ENCODE peak calls at places on chromosomes 11 and 22, in seven cellular contexts. F is BE2C, O is PC-9, K is psoas muscle, X is fibroblast of lung, U is IMR-90, C is body of pancreas. R is an unnamed sample. For H3K27me3, the result is how much of the 10 kb centered on the place peaks cover.

GRCh38 chr11:10533323-10533722 is 7.7 kb downstream of the RNF141 start:
- DNase-seq in U (no peak), X (no peak), K (no peak), O (no peak), C (no peak), F (no peak), R (no peak)

GRCh38 chr22:40345801-40346177 is 511 bp upstream of the ADSL start:
- DNase-seq in X (no peak), C (peak), K (no peak), U (no peak), F (peak), O (no peak), R (peak)

GRCh38 chr22:44736581-44737413 is 15.6 kb upstream of the ARHGAP8 start:
- DNase-seq in X (no peak), O (peak), C (no peak), K (no peak), F (no peak), U (peak), R (no peak)

GRCh38 chr22:50703726-50704509 is 31.3 kb downstream of the SHANK3 start:
- DNase-seq in F (peak), K (no peak), O (no peak), X (no peak), C (no peak), U (no peak), R (no peak)

GRCh38 chr22:41913842-41914534 is 886 bp downstream of the SHISA8 start:
- DNase-seq in O (no peak), F (no peak), U (no peak), C (no peak), K (no peak), X (no peak), R (no peak)

GRCh38 chr22:29626497-29627195 is 23.2 kb downstream of the NF2 start:
- DNase-seq in U (peak), F (no peak), X (peak), C (no peak), O (peak), K (no peak), R (no peak)

GRCh38 chr11:72239296-72239848 is 4.6 kb downstream of the PHOX2A start:
- DNase-seq in X (peak), U (peak), C (no peak), O (no peak), F (peak), K (peak), R (peak)

GRCh38 chr22:45454260-45454659 is 40.8 kb downstream of the RIBC2 start:
- DNase-seq in C (no peak), K (no peak), U (peak), O (no peak), F (no peak), X (peak), R (no peak)

GRCh38 chr11:63867511-63867910 is 28.6 kb downstream of the MARK2 start:
- DNase-seq in F (no peak), O (no peak), C (no peak), X (no peak), K (no peak), U (no peak), R (no peak)

GRCh38 chr11:19281041-19281440 is 40.3 kb upstream of the E2F8 start:
- DNase-seq in O (no peak), U (no peak), X (peak), F (no peak), C (no peak), K (no peak), R (no peak)

GRCh38 chr22:27443315-27443714 is 358.2 kb downstream of the MN1 start:
- DNase-seq in U (no peak), F (no peak), K (no peak), X (no peak), C (no peak), O (peak), R (no peak)

GRCh38 chr22:38313384-38313955 is 3.8 kb downstream of the CSNK1E start:
- DNase-seq in F (no peak), K (peak), C (peak), U (peak), X (peak), O (no peak), R (peak)

GRCh38 chr11:3866206-3866605 is 10.7 kb downstream of the STIM1 start:
- DNase-seq in K (peak), F (no peak), O (no peak), U (no peak), C (no peak), X (no peak), R (no peak)

GRCh38 chr22:22089459-22090308 is 107.1 kb upstream of the TOP3B start:
- DNase-seq in C (no peak), U (no peak), K (no peak), F (no peak), X (no peak), O (no peak), R (no peak)

GRCh38 chr22:22088658-22089458 is 106.3 kb upstream of the TOP3B start:
- DNase-seq in O (no peak), X (no peak), C (no peak), F (no peak), K (no peak), U (no peak), R (no peak)

GRCh38 chr22:22085702-22086500 is 103.3 kb upstream of the TOP3B start:
- DNase-seq in F (no peak), C (no peak), U (peak), X (no peak), K (no peak), O (no peak), R (no peak)

GRCh38 chr22:22086501-22087158 is 104.0 kb upstream of the TOP3B start:
- DNase-seq in F (no peak), U (peak), O (no peak), X (no peak), K (no peak), C (no peak), R (no peak)

GRCh38 chr22:22087854-22088657 is 105.5 kb upstream of the TOP3B start:
- DNase-seq in U (no peak), X (no peak), C (no peak), F (no peak), O (no peak), K (no peak), R (no peak)
- H3K27me3 ChIP-seq in U (under half), X (under half), C (under half), F (under half), O (under half), K (under half), R (under half)

DNA sequence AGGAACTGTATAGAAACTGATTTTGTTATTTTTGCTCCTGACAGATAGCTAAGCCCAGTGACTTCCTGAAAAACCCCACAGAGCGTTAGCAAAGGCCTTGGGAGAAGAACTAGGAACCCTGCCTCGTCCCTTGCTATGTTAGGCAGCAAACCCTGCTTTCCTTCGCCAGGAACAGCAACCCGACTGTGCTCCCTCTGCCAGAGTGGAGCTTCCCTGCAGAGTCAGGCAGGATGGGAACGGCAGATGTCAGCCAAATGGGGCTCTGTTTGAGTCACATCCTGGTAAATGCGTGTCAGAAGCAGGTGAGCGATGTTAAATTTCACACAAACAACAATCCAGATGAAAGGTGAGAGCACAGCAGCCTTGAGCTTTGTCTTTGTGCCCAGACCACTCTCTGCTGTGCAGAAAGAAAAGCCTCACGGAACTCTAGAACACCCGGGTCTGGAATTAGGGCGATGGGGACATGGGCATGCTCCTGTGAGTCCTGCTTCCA is 186.6 kb downstream of the ADAMTS15 start:
- DNase-seq in F (no peak), O (peak), C (no peak), K (peak), U (peak), X (peak), R (no peak)
- H3K27me3 ChIP-seq in F (under half), O (under half), C (under half), K (under half), U (under half), X (under half), R (under half)

GRCh38 chr11:20459865-20460264 is 72.3 kb downstream of the PRMT3 start:
- DNase-seq in F (no peak), K (no peak), C (no peak), U (no peak), O (no peak), X (no peak), R (no peak)
- H3K27me3 ChIP-seq in F (under half), K (under half), C (under half), U (under half), O (under half), X (under half), R (under half)

GRCh38 chr22:47277511-47277910 is 515.1 kb downstream of the TBC1D22A start:
- DNase-seq in K (no peak), X (no peak), U (no peak), O (no peak), C (no peak), F (no peak), R (no peak)
- H3K27me3 ChIP-seq in K (under half), X (under half), U (under half), O (half or more), C (under half), F (under half), R (under half)

DNA sequence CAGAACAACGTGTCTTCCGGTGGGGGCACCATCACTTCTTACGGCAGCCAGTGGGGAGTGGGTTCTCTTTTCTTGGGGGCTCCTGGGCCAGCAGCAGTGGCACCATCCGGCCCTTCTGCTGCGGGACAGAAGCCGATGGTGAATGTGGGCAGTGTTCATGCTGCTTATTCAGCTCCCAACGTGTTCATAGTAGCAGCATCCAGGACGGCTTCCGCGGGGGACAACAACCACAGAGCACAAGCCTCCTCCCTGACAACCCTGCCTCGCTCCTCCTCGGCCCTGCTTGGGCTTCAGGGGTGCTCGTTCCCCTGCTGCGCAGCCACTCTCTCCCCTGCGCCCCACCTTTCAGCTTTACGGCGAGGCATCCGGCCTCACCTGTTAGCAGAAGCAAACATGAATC is 191.7 kb upstream of the NECTIN1 start:
- DNase-seq in K (no peak), O (no peak), X (no peak), F (no peak), C (no peak), U (no peak), R (no peak)
- H3K27me3 ChIP-seq in K (under half), O (half or more), X (under half), F (under half), C (under half), U (under half), R (under half)

DNA sequence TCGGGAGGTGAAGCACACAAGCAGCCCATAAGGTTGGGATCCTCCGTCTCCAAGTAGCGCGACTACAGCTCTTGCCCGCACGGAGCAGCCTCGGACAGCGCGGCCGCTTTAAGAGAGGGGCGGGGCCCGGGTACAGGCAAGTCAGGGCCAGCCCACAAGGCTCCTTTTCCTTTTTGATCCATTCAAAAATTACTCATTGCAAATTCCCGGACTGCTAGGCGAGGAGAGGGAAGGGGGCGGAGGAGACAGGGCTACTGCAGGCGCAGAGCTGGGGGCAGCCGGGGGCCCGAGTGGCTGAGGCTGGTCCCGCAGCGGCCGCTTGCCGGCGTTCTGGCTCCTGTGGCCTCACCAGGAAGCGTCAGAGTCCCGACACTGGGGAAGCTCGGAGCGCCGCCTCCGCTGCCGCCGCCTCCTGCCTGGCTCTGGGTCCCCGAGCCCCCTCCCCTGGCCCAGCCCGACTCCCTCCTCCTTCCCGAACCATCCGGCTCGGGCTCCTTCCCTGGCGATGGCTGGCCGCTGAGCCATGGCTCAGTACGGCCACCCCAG is at the start of gene UBASH3B:
- DNase-seq in O (peak), F (peak), K (peak), X (peak), U (peak), C (peak), R (peak)
- H3K27me3 ChIP-seq in O (under half), F (under half), K (under half), X (under half), U (under half), C (under half), R (under half)

GRCh38 chr11:128213461-128213860 is 373.9 kb downstream of the ETS1 start:
- DNase-seq in O (no peak), F (no peak), C (no peak), U (no peak), X (no peak), K (no peak), R (no peak)
- H3K27me3 ChIP-seq in O (under half), F (under half), C (under half), U (under half), X (under half), K (under half), R (under half)

DNA sequence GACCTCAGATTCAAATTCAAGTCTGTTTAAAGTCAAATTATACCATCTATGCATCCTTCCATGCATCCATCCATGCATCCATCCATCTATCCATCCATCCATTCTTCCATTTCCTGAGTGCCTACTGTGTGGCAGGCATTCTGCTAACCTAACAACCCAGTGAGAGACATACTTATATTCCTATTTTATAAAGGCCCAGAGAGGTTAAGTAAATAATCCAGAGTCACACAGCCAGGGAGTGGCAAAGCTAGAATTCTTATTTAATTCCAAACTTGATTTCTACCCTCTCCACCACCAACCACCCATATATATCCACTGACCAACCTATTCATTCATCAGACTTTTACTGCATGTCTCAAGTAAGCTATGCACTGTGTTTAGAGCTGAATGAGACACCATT is 53.8 kb downstream of the LRRC74B start:
- DNase-seq in O (no peak), F (no peak), X (no peak), K (no peak), U (no peak), C (no peak), R (no peak)
- H3K27me3 ChIP-seq in O (under half), F (under half), X (under half), K (under half), U (under half), C (under half), R (under half)

GRCh38 chr11:69123593-69124545 is 31.9 kb upstream of the SMIM38 start:
- DNase-seq in K (no peak), O (no peak), U (no peak), C (no peak), X (no peak), F (no peak), R (no peak)

GRCh38 chr11:69121021-69121420 is 34.7 kb upstream of the SMIM38 start:
- DNase-seq in F (no peak), X (no peak), K (no peak), O (no peak), C (no peak), U (no peak), R (no peak)

GRCh38 chr11:69121621-69122336 is 34.0 kb upstream of the SMIM38 start:
- DNase-seq in U (no peak), K (no peak), O (no peak), X (no peak), F (no peak), C (no peak), R (no peak)

GRCh38 chr11:69122337-69122641 is 33.4 kb upstream of the SMIM38 start:
- DNase-seq in X (no peak), K (no peak), C (no peak), O (peak), U (no peak), F (no peak), R (no peak)

DNA sequence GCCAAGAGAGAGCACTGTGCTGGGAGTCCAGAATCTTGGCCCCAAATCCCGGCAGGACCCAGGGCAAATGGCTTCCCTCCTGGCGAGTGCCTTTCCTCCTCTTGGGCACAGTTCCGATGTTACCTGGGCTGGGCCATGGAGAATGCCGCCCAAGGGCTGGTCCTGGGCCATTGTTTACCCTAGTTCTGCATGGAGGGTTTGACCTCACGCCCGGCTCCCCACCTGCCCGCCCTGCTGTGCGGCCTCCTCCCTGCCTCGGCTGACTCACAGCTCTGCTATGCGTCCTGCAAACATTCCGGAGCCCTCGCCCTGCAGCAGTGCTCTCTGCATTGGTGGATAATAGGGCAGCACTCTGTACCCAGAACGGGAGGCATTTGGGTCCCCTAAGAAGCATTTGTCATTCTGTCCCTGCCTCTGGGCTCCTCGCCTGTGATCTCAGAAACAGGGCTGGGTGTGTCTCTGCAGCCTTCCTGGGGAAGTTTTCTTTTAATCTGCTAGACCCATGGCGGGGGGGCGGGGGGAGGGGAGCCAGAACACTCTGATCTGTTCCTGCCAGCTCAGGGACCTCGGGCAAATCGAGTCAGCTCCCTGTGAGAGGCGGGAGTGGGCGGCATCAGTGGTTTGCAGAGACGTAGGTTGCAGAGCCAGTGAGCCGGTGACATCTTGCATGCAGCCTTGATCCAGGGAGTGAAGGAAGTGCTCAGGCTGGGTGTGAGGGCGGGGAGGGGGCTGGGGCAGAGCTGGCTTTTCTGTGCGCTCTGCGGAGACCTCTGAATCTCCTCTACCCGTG is 32.9 kb upstream of the SMIM38 start:
- DNase-seq in U (peak), O (peak), K (peak), X (peak), F (no peak), C (peak), R (peak)
- H3K27me3 ChIP-seq in U (under half), O (under half), K (under half), X (under half), F (under half), C (under half), R (under half)

GRCh38 chr11:36343436-36343835 is 47.3 kb downstream of the PRR5L start:
- DNase-seq in F (no peak), O (no peak), C (no peak), U (no peak), X (no peak), K (no peak), R (no peak)
- H3K27me3 ChIP-seq in F (under half), O (under half), C (under half), U (under half), X (under half), K (under half), R (under half)

R was measured in colonic mucosa.